ENCODE peak calls at places on chromosome 2, in five cellular contexts. H, Q, C, T and I are unnamed samples.

GRCh38 chr2:237877576-237878307 is 18.3 kb downstream of the RAMP1 start:
- DNase-seq in H (no peak), Q (no peak), C (no peak), T (no peak), I (no peak)

GRCh38 chr2:55164534-55165104 is 67.5 kb downstream of the CLHC1 start:
- DNase-seq in H (no peak), Q (no peak), C (no peak), T (no peak), I (no peak)

GRCh38 chr2:49261021-49261538 is 106.8 kb upstream of the FSHR start:
- DNase-seq in H (no peak), Q (no peak), C (no peak), T (no peak), I (no peak)

GRCh38 chr2:127358044-127358443 is 29.7 kb downstream of the MAP3K2 start:
- DNase-seq in H (no peak), Q (no peak), C (no peak), T (peak), I (no peak)

GRCh38 chr2:215784371-215784783 is 229.0 kb downstream of the MREG start:
- DNase-seq in H (peak), Q (no peak), C (peak), T (no peak), I (no peak)

GRCh38 chr2:5846881-5847280 is 154.7 kb downstream of the SOX11 start:
- DNase-seq in H (no peak), Q (no peak), C (no peak), T (no peak), I (no peak)

GRCh38 chr2:84832772-84833461 is 48.0 kb downstream of the TRABD2A start:
- DNase-seq in H (no peak), Q (peak), C (no peak), T (no peak), I (no peak)

GRCh38 chr2:15790838-15791237 is 149.5 kb upstream of the MYCN start:
- DNase-seq in H (no peak), Q (no peak), C (no peak), T (no peak), I (no peak)

GRCh38 chr2:216774620-216775019 is 79.3 kb upstream of the IGFBP5 start:
- DNase-seq in H (peak), Q (no peak), C (peak), T (peak), I (no peak)

GRCh38 chr2:38190542-38191218 is 114.7 kb upstream of the CYP1B1 start:
- DNase-seq in H (no peak), Q (no peak), C (peak), T (peak), I (no peak)

GRCh38 chr2:192286093-192286701 is 91.5 kb upstream of the TMEFF2 start:
- DNase-seq in H (peak), Q (peak), C (peak), T (peak), I (peak)

GRCh38 chr2:197254776-197255521 is 55.6 kb downstream of the ANKRD44 start:
- DNase-seq in H (no peak), Q (no peak), C (peak), T (no peak), I (no peak)

GRCh38 chr2:178473373-178473772 is 5.0 kb downstream of the FKBP7 start:
- DNase-seq in H (no peak), Q (no peak), C (no peak), T (no peak), I (no peak)

GRCh38 chr2:102376052-102376591 is 20.5 kb downstream of the IL18R1 start:
- DNase-seq in H (no peak), Q (no peak), C (peak), T (no peak), I (no peak)

GRCh38 chr2:54629914-54630609 is 93.4 kb upstream of the EML6 start:
- DNase-seq in H (peak), Q (no peak), C (peak), T (peak), I (no peak)

GRCh38 chr2:228516019-228516418 is 334.5 kb upstream of the SPHKAP start:
- DNase-seq in H (no peak), Q (peak), C (no peak), T (no peak), I (no peak)

GRCh38 chr2:841036-841435 is 109.6 kb upstream of the SNTG2 start:
- DNase-seq in H (no peak), Q (no peak), C (no peak), T (no peak), I (no peak)

GRCh38 chr2:20781656-20782265 is 41.1 kb downstream of the LDAH start:
- DNase-seq in H (peak), Q (peak), C (peak), T (peak), I (peak)

GRCh38 chr2:15603948-15604347 is 12.3 kb downstream of the DDX1 start:
- DNase-seq in H (no peak), Q (no peak), C (no peak), T (no peak), I (no peak)

GRCh38 chr2:7685342-7686015 is 768.3 kb downstream of the RNF144A start:
- DNase-seq in H (peak), Q (no peak), C (peak), T (peak), I (no peak)

GRCh38 chr2:43133708-43134570 is 92.5 kb downstream of the ZFP36L2 start:
- DNase-seq in H (no peak), Q (no peak), C (no peak), T (no peak), I (peak)

GRCh38 chr2:130849896-130850787 is 13.4 kb downstream of the ARHGEF4 start:
- DNase-seq in H (no peak), Q (no peak), C (no peak), T (no peak), I (no peak)

GRCh38 chr2:68272246-68272987 is 20.1 kb upstream of the PPP3R1 start:
- DNase-seq in H (no peak), Q (no peak), C (no peak), T (no peak), I (no peak)

GRCh38 chr2:172074254-172074653 is 11.1 kb upstream of the DLX1 start:
- DNase-seq in H (no peak), Q (no peak), C (no peak), T (no peak), I (no peak)

GRCh38 chr2:224027070-224027469 is 12.0 kb downstream of the SERPINE2 start:
- DNase-seq in H (no peak), Q (peak), C (no peak), T (no peak), I (no peak)

GRCh38 chr2:10019174-10019971 is 24.0 kb upstream of the KLF11 start:
- DNase-seq in H (no peak), Q (no peak), C (peak), T (peak), I (no peak)

GRCh38 chr2:9703701-9704221 is 73.0 kb upstream of the YWHAQ start:
- DNase-seq in H (peak), Q (no peak), C (peak), T (peak), I (no peak)

GRCh38 chr2:173989160-173989885 is 24.1 kb upstream of the SP3 start:
- DNase-seq in H (no peak), Q (no peak), C (no peak), T (no peak), I (peak)

GRCh38 chr2:235319095-235319494 is 174.7 kb upstream of the AGAP1 start:
- DNase-seq in H (no peak), Q (no peak), C (no peak), T (no peak), I (no peak)
- TF ChIP-seq EZH2 in H (no peak), Q (no peak), C (no peak), T (no peak), I (no peak)

GRCh38 chr2:206259615-206260426 is 14.6 kb upstream of the ZDBF2 start:
- DNase-seq in H (no peak), Q (no peak), C (no peak), T (no peak), I (peak)

GRCh38 chr2:206255003-206255402 is 19.5 kb upstream of the ZDBF2 start:
- DNase-seq in H (no peak), Q (peak), C (no peak), T (no peak), I (no peak)

GRCh38 chr2:206256711-206257110 is 17.8 kb upstream of the ZDBF2 start:
- DNase-seq in H (no peak), Q (peak), C (no peak), T (no peak), I (no peak)

GRCh38 chr2:206257861-206258260 is 16.6 kb upstream of the ZDBF2 start:
- DNase-seq in H (no peak), Q (no peak), C (no peak), T (no peak), I (no peak)

DNA sequence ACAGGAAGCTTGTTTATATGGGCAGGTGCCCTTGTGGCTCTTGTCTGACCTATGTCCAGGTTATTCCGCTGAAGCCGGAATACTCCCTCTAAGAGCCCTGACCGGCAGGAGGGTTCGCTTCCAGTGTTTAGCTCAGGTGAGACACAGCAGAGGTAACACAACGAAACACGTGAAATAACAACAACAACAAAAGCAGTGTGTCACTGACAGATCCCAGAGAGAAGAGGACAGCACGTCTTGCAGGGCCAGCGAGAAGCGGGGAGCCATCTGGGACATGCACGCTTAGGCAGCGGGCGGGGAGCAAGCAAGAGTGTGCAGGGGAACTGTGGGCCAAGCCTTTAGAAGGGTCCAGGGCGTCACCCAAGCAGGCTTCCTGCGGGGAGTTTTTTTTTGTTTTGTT is 17.1 kb upstream of the ZDBF2 start:
- DNase-seq in H (no peak), Q (peak), C (no peak), T (no peak), I (no peak)
- TF ChIP-seq EZH2 in H (no peak), Q (peak), C (no peak), T (peak), I (no peak)

DNA sequence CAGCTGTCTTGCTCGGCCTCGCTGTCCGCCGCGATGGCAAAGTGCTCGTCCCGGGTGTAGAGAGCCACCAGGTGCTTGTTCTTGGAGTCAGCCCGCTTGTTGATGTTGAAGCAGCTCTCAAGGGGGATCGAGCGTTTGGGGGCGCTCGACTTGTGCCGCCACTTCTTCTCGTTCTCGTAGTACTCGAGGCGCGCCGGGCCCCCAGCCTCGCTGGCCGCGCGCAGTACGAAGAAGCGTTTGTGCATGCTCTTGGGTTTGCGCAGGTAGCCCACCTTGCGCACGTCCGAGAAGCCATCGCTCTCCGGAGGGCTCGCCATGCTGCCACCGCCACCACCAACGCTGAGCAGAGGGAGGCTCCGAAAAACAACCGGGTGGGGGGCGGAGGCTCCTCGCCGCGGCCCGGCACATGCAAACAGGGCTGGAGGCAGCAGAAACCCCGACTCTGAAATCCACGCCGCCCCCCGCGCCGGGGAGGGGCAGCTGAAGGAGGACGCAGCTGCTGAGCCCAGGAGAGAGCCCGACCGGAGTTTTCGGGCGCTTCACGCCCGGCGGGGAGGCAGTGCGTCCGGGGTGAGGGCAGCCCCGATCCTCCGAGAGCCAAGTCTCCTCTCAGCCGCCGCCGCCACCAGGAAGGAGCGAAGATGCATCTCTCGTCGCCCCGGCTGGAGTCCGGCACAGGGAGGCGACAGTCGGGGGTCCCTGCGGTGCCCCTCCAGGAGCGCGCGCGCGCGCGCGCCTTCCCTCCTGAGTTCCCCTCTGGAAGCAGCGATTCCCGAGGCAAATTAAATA is 1.0 kb downstream of the IRS1 start:
- DNase-seq in H (peak), Q (peak), C (peak), T (peak), I (peak)
- TF ChIP-seq EZH2 in H (no peak), Q (no peak), C (no peak), T (no peak), I (no peak)

DNA sequence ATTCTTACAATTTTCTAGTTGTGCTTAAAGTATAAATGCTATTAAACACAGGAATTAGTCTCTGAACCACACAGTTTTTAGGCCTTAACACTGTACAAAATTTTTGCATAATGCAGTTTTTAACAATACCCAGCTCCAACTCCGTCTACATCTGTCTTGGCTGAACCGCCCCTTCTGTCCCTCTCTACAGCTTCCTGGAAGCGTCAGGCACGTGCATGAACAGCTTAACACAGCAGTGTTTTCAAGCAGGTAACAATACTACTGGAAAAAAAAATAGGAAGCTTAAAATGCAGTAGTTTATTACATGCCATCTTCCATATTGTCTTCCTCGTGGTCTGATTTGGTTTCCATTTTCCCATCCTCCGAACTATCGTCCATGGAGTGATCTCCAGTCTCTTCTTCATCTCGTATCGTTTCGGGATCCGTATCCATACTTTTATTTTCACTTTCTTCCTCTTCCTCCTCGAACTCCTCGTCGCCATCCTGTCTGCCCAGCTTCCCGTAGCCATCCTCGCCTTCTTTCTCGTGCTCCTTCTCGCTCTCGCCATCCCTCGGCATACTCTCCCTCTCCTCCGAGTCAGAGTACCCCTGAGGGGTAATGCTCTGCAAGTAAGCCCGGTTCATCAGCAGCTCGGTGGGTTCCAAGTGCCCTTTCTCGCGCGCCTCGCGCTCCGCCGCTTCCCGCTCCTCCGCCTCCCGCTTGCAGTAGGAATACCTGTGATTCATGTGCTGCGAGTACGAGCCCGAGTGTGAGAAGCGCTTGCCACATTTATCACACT is 130.6 kb downstream of the ZEB2 start:
- DNase-seq in H (peak), Q (no peak), C (no peak), T (peak), I (no peak)
- TF ChIP-seq EZH2 in H (no peak), Q (no peak), C (no peak), T (no peak), I (no peak)

GRCh38 chr2:64403426-64403825 is 50.5 kb upstream of the LGALSL start:
- DNase-seq in H (no peak), Q (no peak), C (no peak), T (no peak), I (no peak)
- TF ChIP-seq EZH2 in H (no peak), Q (no peak), C (no peak), T (no peak), I (no peak)

GRCh38 chr2:183038341-183039300 is at the start of gene NCKAP1:
- DNase-seq in H (peak), Q (peak), C (peak), T (peak), I (peak)
- TF ChIP-seq EZH2 in H (no peak), Q (peak), C (no peak), T (no peak), I (no peak)

GRCh38 chr2:218995561-218995960 is 2.3 kb upstream of the CRYBA2 start:
- DNase-seq in H (no peak), Q (no peak), C (no peak), T (no peak), I (no peak)
- TF ChIP-seq EZH2 in H (no peak), Q (peak), C (no peak), T (no peak), I (no peak)